ENCODE peak calls at places on chromosomes 6 and 20, in seven cellular contexts. One of them, this sample, is unnamed.

GRCh38 chr6:168643401-168643800 is 202.4 kb downstream of the SMOC2 start:
- DNase-seq in MCF 10A: no peak
- DNase-seq in breast epithelium: no peak
- DNase-seq in mesothelial cell of epicardium: no peak
- DNase-seq in H9: no peak
- DNase-seq in body of pancreas: no peak
- DNase-seq in neural progenitor cell: no peak
- DNase-seq in this sample: no peak

GRCh38 chr6:85405175-85405852 is 44.6 kb upstream of the NT5E start:
- DNase-seq in MCF 10A: peak; percentile 9
- DNase-seq in breast epithelium: no peak
- DNase-seq in mesothelial cell of epicardium: no peak
- DNase-seq in H9: no peak
- DNase-seq in body of pancreas: peak; percentile 39
- DNase-seq in neural progenitor cell: no peak
- DNase-seq in this sample: no peak

GRCh38 chr6:125747589-125748533 is 1.6 kb upstream of the HEY2 start:
- DNase-seq in MCF 10A: no peak
- DNase-seq in breast epithelium: peak; percentile 27
- DNase-seq in mesothelial cell of epicardium: no peak
- DNase-seq in H9: peak; percentile 61
- DNase-seq in body of pancreas: peak; percentile 47
- DNase-seq in neural progenitor cell: peak; percentile 69
- DNase-seq in this sample: no peak

GRCh38 chr6:30730611-30731435 is 10.7 kb downstream of the TUBB start:
- DNase-seq in MCF 10A: peak; percentile 91
- DNase-seq in breast epithelium: peak; percentile 75
- DNase-seq in mesothelial cell of epicardium: peak; percentile 64
- DNase-seq in H9: peak; percentile 92
- DNase-seq in body of pancreas: peak; percentile 93
- DNase-seq in neural progenitor cell: peak; percentile 77
- DNase-seq in this sample: no peak

GRCh38 chr20:63911171-63911570 is 16.2 kb downstream of the DNAJC5 start:
- DNase-seq in MCF 10A: peak; percentile 56
- DNase-seq in breast epithelium: no peak
- DNase-seq in mesothelial cell of epicardium: no peak
- DNase-seq in H9: no peak
- DNase-seq in body of pancreas: peak; percentile 91
- DNase-seq in neural progenitor cell: no peak
- DNase-seq in this sample: peak; percentile 34

GRCh38 chr20:45611054-45611453 is 18.5 kb upstream of the WFDC10A start:
- DNase-seq in MCF 10A: peak; percentile 86
- DNase-seq in breast epithelium: no peak
- DNase-seq in mesothelial cell of epicardium: no peak
- DNase-seq in H9: no peak
- DNase-seq in body of pancreas: no peak
- DNase-seq in neural progenitor cell: no peak
- DNase-seq in this sample: peak; percentile 90

GRCh38 chr20:50450961-50451752 is 59.0 kb upstream of the PTPN1 start:
- DNase-seq in MCF 10A: peak; percentile 82
- DNase-seq in breast epithelium: no peak
- DNase-seq in mesothelial cell of epicardium: no peak
- DNase-seq in H9: peak; percentile 77
- DNase-seq in body of pancreas: no peak
- DNase-seq in neural progenitor cell: peak; percentile 54
- DNase-seq in this sample: peak; percentile 96

GRCh38 chr6:30829016-30829415 is 55.3 kb upstream of the DDR1 start:
- DNase-seq in MCF 10A: no peak
- DNase-seq in breast epithelium: no peak
- DNase-seq in mesothelial cell of epicardium: no peak
- DNase-seq in H9: no peak
- DNase-seq in body of pancreas: no peak
- DNase-seq in neural progenitor cell: no peak
- DNase-seq in this sample: no peak

GRCh38 chr6:97632392-97632791 is 349.4 kb upstream of the MMS22L start:
- DNase-seq in MCF 10A: no peak
- DNase-seq in breast epithelium: no peak
- DNase-seq in mesothelial cell of epicardium: no peak
- DNase-seq in H9: no peak
- DNase-seq in body of pancreas: no peak
- DNase-seq in neural progenitor cell: no peak
- DNase-seq in this sample: no peak

GRCh38 chr6:107972413-107973096 is 14.5 kb upstream of the SEC63 start:
- DNase-seq in MCF 10A: no peak
- DNase-seq in breast epithelium: no peak
- DNase-seq in mesothelial cell of epicardium: no peak
- DNase-seq in H9: no peak
- DNase-seq in body of pancreas: no peak
- DNase-seq in neural progenitor cell: no peak
- DNase-seq in this sample: peak; percentile 38

GRCh38 chr6:107976267-107976783 is 18.3 kb upstream of the SEC63 start:
- DNase-seq in MCF 10A: no peak
- DNase-seq in breast epithelium: no peak
- DNase-seq in mesothelial cell of epicardium: no peak
- DNase-seq in H9: no peak
- DNase-seq in body of pancreas: no peak
- DNase-seq in neural progenitor cell: no peak
- DNase-seq in this sample: no peak

GRCh38 chr6:107973594-107973993 is 15.6 kb upstream of the SEC63 start:
- DNase-seq in MCF 10A: no peak
- DNase-seq in breast epithelium: no peak
- DNase-seq in mesothelial cell of epicardium: no peak
- DNase-seq in H9: no peak
- DNase-seq in body of pancreas: no peak
- DNase-seq in neural progenitor cell: no peak
- DNase-seq in this sample: no peak

GRCh38 chr6:107981695-107982094 is 23.7 kb upstream of the SEC63 start:
- DNase-seq in MCF 10A: no peak
- DNase-seq in breast epithelium: no peak
- DNase-seq in mesothelial cell of epicardium: no peak
- DNase-seq in H9: no peak
- DNase-seq in body of pancreas: no peak
- DNase-seq in neural progenitor cell: no peak
- DNase-seq in this sample: no peak

GRCh38 chr6:107977283-107977682 is 19.3 kb upstream of the SEC63 start:
- DNase-seq in MCF 10A: peak; percentile 43
- DNase-seq in breast epithelium: no peak
- DNase-seq in mesothelial cell of epicardium: no peak
- DNase-seq in H9: no peak
- DNase-seq in body of pancreas: no peak
- DNase-seq in neural progenitor cell: peak; percentile 30
- DNase-seq in this sample: peak; percentile 39
- TF ChIP-seq CTCF in MCF 10A: peak; percentile 45
- TF ChIP-seq CTCF in breast epithelium: no peak
- TF ChIP-seq CTCF in mesothelial cell of epicardium: peak; percentile 47
- TF ChIP-seq CTCF in H9: peak; percentile 71
- TF ChIP-seq CTCF in body of pancreas: peak; percentile 58
- TF ChIP-seq CTCF in neural progenitor cell: peak; percentile 62
- TF ChIP-seq CTCF in this sample: peak; percentile 42

DNA sequence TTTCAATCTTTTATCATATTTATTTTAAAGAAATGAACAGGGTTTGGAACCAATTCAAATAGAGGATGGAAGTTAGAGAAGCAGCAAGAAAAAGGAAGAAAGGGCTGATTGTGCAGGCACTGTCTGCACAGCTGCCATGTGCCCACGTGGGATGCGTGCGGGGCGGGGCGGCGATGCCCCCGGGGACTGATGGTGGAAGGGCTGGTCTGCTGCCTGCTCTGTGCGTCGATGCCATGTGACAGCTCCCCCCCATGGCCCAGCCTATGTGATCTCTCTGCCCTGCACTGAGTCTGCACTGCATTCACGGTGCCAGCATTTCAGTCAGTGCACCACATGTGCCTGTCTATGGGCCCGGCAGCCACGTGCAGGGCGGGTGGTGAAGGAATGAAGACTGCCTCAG is 96.4 kb downstream of the IRF4 start:
- DNase-seq in MCF 10A: no peak
- DNase-seq in breast epithelium: no peak
- DNase-seq in mesothelial cell of epicardium: no peak
- DNase-seq in H9: no peak
- DNase-seq in body of pancreas: no peak
- DNase-seq in neural progenitor cell: no peak
- DNase-seq in this sample: no peak
- TF ChIP-seq CTCF in MCF 10A: no peak
- TF ChIP-seq CTCF in breast epithelium: no peak
- TF ChIP-seq CTCF in mesothelial cell of epicardium: no peak
- TF ChIP-seq CTCF in H9: no peak
- TF ChIP-seq CTCF in body of pancreas: no peak
- TF ChIP-seq CTCF in neural progenitor cell: no peak
- TF ChIP-seq CTCF in this sample: no peak

GRCh38 chr6:52149949-52150348 is 36.2 kb upstream of the IL17A start:
- DNase-seq in MCF 10A: no peak
- DNase-seq in breast epithelium: no peak
- DNase-seq in mesothelial cell of epicardium: no peak
- DNase-seq in H9: no peak
- DNase-seq in body of pancreas: no peak
- DNase-seq in neural progenitor cell: no peak
- DNase-seq in this sample: no peak

GRCh38 chr6:52144196-52145076 is 41.7 kb upstream of the IL17A start:
- DNase-seq in MCF 10A: no peak
- DNase-seq in breast epithelium: no peak
- DNase-seq in mesothelial cell of epicardium: no peak
- DNase-seq in H9: no peak
- DNase-seq in body of pancreas: no peak
- DNase-seq in neural progenitor cell: no peak
- DNase-seq in this sample: no peak

GRCh38 chr6:52143551-52143950 is 42.6 kb upstream of the IL17A start:
- DNase-seq in MCF 10A: no peak
- DNase-seq in breast epithelium: no peak
- DNase-seq in mesothelial cell of epicardium: no peak
- DNase-seq in H9: no peak
- DNase-seq in body of pancreas: no peak
- DNase-seq in neural progenitor cell: no peak
- DNase-seq in this sample: no peak

GRCh38 chr6:52149076-52149475 is 37.1 kb upstream of the IL17A start:
- DNase-seq in MCF 10A: no peak
- DNase-seq in breast epithelium: no peak
- DNase-seq in mesothelial cell of epicardium: no peak
- DNase-seq in H9: no peak
- DNase-seq in body of pancreas: no peak
- DNase-seq in neural progenitor cell: no peak
- DNase-seq in this sample: no peak

DNA sequence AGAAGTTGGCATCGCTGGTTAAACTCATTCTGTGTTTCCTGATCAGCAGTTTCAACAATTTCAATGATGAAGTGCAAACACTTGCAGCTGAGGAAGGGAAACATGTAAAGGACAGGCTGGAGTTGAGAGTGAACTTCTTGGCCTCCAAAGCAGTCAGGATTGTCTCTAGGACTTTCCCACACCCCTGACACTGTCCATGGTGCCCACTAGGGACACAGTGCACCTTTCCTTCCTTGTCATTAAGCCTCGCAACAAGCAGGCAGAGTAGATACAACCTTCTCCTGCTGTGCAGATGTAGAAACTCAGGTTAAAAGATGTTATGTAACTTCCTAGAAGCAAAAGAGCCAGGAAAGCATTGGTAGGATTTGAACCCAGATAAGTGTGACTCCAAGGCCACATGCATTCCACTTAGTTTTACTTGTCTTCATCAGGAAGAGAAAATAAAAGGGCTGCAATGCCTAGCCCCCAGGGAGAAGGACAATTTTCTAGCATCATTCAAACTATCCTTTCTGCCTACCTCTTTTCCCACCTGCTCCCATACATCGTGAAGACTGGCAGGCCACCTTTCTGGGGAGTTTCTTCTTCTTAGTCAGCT is 39.2 kb upstream of the IL17A start:
- DNase-seq in MCF 10A: no peak
- DNase-seq in breast epithelium: no peak
- DNase-seq in mesothelial cell of epicardium: no peak
- DNase-seq in H9: no peak
- DNase-seq in body of pancreas: no peak
- DNase-seq in neural progenitor cell: no peak
- DNase-seq in this sample: no peak
- TF ChIP-seq CTCF in MCF 10A: no peak
- TF ChIP-seq CTCF in breast epithelium: no peak
- TF ChIP-seq CTCF in mesothelial cell of epicardium: no peak
- TF ChIP-seq CTCF in H9: no peak
- TF ChIP-seq CTCF in body of pancreas: no peak
- TF ChIP-seq CTCF in neural progenitor cell: no peak
- TF ChIP-seq CTCF in this sample: no peak

DNA sequence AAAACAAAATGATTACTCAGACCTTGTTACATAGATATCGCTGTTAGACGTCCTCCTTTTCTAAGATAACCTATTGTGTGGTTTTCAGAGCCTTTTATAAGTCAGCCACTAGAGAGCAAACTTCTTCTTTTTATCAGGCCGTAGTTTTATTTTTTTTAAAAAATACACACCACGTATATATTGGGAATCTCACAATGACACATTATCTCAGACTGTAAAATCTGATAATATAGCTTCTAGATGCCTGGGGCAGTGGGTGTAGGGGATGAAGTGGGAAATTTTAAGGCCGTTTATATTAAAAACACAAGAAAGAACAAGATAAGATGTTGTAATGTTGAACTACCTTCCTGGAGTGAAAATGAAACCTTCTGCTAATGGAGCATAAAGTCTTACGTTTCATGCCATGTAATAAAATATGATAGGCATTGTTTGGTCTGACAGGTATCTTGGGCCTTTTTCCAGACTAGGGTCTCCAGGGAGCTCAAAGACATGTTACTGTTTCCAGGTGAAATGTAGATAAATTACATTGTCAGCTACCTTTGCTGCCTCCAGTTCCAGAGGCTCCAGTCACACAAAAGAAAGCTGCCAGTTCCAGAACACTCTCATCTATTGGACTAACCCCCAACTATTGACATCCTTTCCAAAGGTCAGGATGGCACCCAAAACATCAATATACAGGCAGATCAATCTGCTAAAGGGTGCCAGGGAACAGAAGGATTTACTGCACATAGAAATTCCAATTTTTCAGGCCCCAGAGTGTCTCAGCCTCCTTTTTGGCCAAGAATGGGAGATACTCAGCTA is 130.2 kb upstream of the AKIRIN2 start:
- DNase-seq in MCF 10A: peak; percentile 32
- DNase-seq in breast epithelium: no peak
- DNase-seq in mesothelial cell of epicardium: no peak
- DNase-seq in H9: no peak
- DNase-seq in body of pancreas: no peak
- DNase-seq in neural progenitor cell: no peak
- DNase-seq in this sample: peak; percentile 26
- TF ChIP-seq CTCF in MCF 10A: peak; percentile 6
- TF ChIP-seq CTCF in breast epithelium: no peak
- TF ChIP-seq CTCF in mesothelial cell of epicardium: no peak
- TF ChIP-seq CTCF in H9: peak; percentile 54
- TF ChIP-seq CTCF in body of pancreas: peak; percentile 40
- TF ChIP-seq CTCF in neural progenitor cell: peak; percentile 46
- TF ChIP-seq CTCF in this sample: peak; percentile 43